ENCODE peak calls at places on chromosome 17, in four cellular contexts. L is esophagus muscularis mucosa, Z is adipocyte, X is adrenal gland. F is an unnamed sample. For H3K4me1 and H3K9me3, the result is how much of the 10 kb centered on the place peaks cover.

GRCh38 chr17:50677851-50678375 is 29.8 kb downstream of the ANKRD40 start:
- DNase-seq in L (no peak), Z (no peak), X (no peak), F (no peak)

GRCh38 chr17:4229627-4230026 is 34.2 kb downstream of the ANKFY1 start:
- DNase-seq in L (peak), Z (peak), X (peak), F (no peak)

GRCh38 chr17:43673516-43674323 is 12.0 kb upstream of the MEOX1 start:
- DNase-seq in L (peak), Z (peak), X (peak), F (peak)

GRCh38 chr17:71613996-71614395 is 506.8 kb upstream of the SOX9 start:
- DNase-seq in L (no peak), Z (no peak), X (no peak), F (no peak)

GRCh38 chr17:33016920-33017319 is 25.3 kb downstream of the SPACA3 start:
- DNase-seq in L (no peak), Z (no peak), X (no peak), F (no peak)

GRCh38 chr17:9199474-9200196 is 178.3 kb downstream of the NTN1 start:
- DNase-seq in L (no peak), Z (no peak), X (no peak), F (no peak)

GRCh38 chr17:55420067-55420775 is 1.4 kb downstream of the MMD start:
- DNase-seq in L (no peak), Z (no peak), X (no peak), F (no peak)

GRCh38 chr17:46026815-46027125 is 27.7 kb downstream of the STH start:
- DNase-seq in L (no peak), Z (no peak), X (no peak), F (no peak)

GRCh38 chr17:43839670-43840101 is 6.7 kb upstream of the MPP3 start:
- DNase-seq in L (no peak), Z (no peak), X (no peak), F (peak)

GRCh38 chr17:4586043-4586442 is 1.7 kb downstream of the SMTNL2 start:
- DNase-seq in L (no peak), Z (no peak), X (no peak), F (no peak)

GRCh38 chr17:77286641-77287431 is 146.1 kb downstream of the SEC14L1 start:
- DNase-seq in L (no peak), Z (peak), X (peak), F (no peak)

GRCh38 chr17:2282297-2282873 is 21.2 kb downstream of the SMG6 start:
- DNase-seq in L (no peak), Z (peak), X (no peak), F (peak)

GRCh38 chr17:2368383-2368782 is 31.1 kb downstream of the SGSM2 start:
- DNase-seq in L (no peak), Z (no peak), X (no peak), F (no peak)

GRCh38 chr17:57578608-57578990 is 166.5 kb downstream of the CCDC182 start:
- DNase-seq in L (no peak), Z (peak), X (no peak), F (no peak)

GRCh38 chr17:8380049-8380448 is 2.9 kb downstream of the RPL26 start:
- DNase-seq in L (no peak), Z (no peak), X (no peak), F (no peak)

GRCh38 chr17:74569392-74570003 is 2.2 kb upstream of the CD300H start:
- DNase-seq in L (no peak), Z (peak), X (peak), F (no peak)

GRCh38 chr17:68248886-68249872 is 1.3 kb downstream of the AMZ2 start:
- DNase-seq in L (no peak), Z (peak), X (no peak), F (no peak)

GRCh38 chr17:628507-628941 is 86.1 kb downstream of the VPS53 start:
- DNase-seq in L (no peak), Z (peak), X (no peak), F (no peak)

GRCh38 chr17:51231999-51232398 is 27.9 kb downstream of the MBTD1 start:
- DNase-seq in L (no peak), Z (no peak), X (no peak), F (no peak)

GRCh38 chr17:68343976-68344375 is 52.7 kb downstream of the ARSG start:
- DNase-seq in L (no peak), Z (no peak), X (no peak), F (no peak)

GRCh38 chr17:17229416-17230098 is 7.4 kb downstream of the FLCN start:
- DNase-seq in L (no peak), Z (no peak), X (no peak), F (no peak)

GRCh38 chr17:76265624-76266243 is 586 bp downstream of the UBALD2 start:
- DNase-seq in L (no peak), Z (peak), X (peak), F (peak)

GRCh38 chr17:57152916-57153528 is 68.0 kb downstream of the AKAP1 start:
- DNase-seq in L (no peak), Z (no peak), X (no peak), F (no peak)

GRCh38 chr17:58252141-58252540 is 13.8 kb downstream of the LPO start:
- DNase-seq in L (no peak), Z (no peak), X (no peak), F (no peak)

GRCh38 chr17:13865650-13866049 is 203.7 kb upstream of the COX10 start:
- DNase-seq in L (no peak), Z (no peak), X (no peak), F (no peak)

GRCh38 chr17:75504347-75505151 is 10.8 kb downstream of the CASKIN2 start:
- DNase-seq in L (no peak), Z (peak), X (no peak), F (peak)

GRCh38 chr17:14815079-14815478 is 450.0 kb downstream of the PMP22 start:
- DNase-seq in L (no peak), Z (no peak), X (no peak), F (no peak)

GRCh38 chr17:45955326-45955725 is 43.7 kb upstream of the STH start:
- DNase-seq in L (no peak), Z (no peak), X (no peak), F (no peak)

GRCh38 chr17:12730931-12731521 is 58.3 kb upstream of the ARHGAP44 start:
- DNase-seq in L (no peak), Z (peak), X (peak), F (no peak)

GRCh38 chr17:31525801-31526549 is 134.5 kb downstream of the RAB11FIP4 start:
- DNase-seq in L (no peak), Z (no peak), X (no peak), F (peak)

GRCh38 chr17:18026408-18026776 is 12.6 kb downstream of the ATPAF2 start:
- DNase-seq in L (no peak), Z (peak), X (no peak), F (peak)

GRCh38 chr17:82837586-82838320 is 2.1 kb downstream of the ZNF750 start:
- DNase-seq in L (no peak), Z (no peak), X (no peak), F (no peak)

GRCh38 chr17:52181842-52182241 is 23.3 kb upstream of the CA10 start:
- DNase-seq in L (no peak), Z (no peak), X (no peak), F (no peak)

GRCh38 chr17:42979511-42980273 is at the start of gene PTGES3L:
- DNase-seq in L (no peak), Z (peak), X (peak), F (peak)

GRCh38 chr17:48068491-48068961 is 20.4 kb downstream of the NFE2L1 start:
- DNase-seq in L (no peak), Z (peak), X (no peak), F (no peak)

GRCh38 chr17:74820037-74820436 is 39.6 kb downstream of the GRIN2C start:
- DNase-seq in L (no peak), Z (no peak), X (no peak), F (no peak)

GRCh38 chr17:62628845-62629555 is 1.5 kb downstream of the MRC2 start:
- DNase-seq in L (no peak), Z (peak), X (no peak), F (peak)

GRCh38 chr17:62631936-62632924 is 4.8 kb downstream of the MRC2 start:
- DNase-seq in L (no peak), Z (no peak), X (no peak), F (no peak)

GRCh38 chr17:62629556-62630364 is 2.3 kb downstream of the MRC2 start:
- DNase-seq in L (no peak), Z (no peak), X (no peak), F (no peak)

GRCh38 chr17:62631086-62631935 is 3.8 kb downstream of the MRC2 start:
- DNase-seq in L (no peak), Z (no peak), X (no peak), F (no peak)

GRCh38 chr17:62630365-62631085 is 3.1 kb downstream of the MRC2 start:
- DNase-seq in L (no peak), Z (peak), X (no peak), F (no peak)
- H3K4me3 ChIP-seq in L (no peak), Z (peak), X (no peak), F (no peak)

GRCh38 chr17:72931635-72932034 is 160.9 kb downstream of the SLC39A11 start:
- DNase-seq in L (no peak), Z (no peak), X (no peak), F (no peak)

GRCh38 chr17:72930031-72930430 is 162.5 kb downstream of the SLC39A11 start:
- DNase-seq in L (no peak), Z (no peak), X (no peak), F (no peak)

GRCh38 chr17:72928454-72929136 is 163.9 kb downstream of the SLC39A11 start:
- DNase-seq in L (no peak), Z (no peak), X (no peak), F (no peak)

GRCh38 chr17:72927760-72928159 is 164.7 kb downstream of the SLC39A11 start:
- DNase-seq in L (no peak), Z (no peak), X (no peak), F (no peak)

GRCh38 chr17:72931163-72931562 is 161.3 kb downstream of the SLC39A11 start:
- DNase-seq in L (no peak), Z (no peak), X (no peak), F (no peak)
- H3K4me1 ChIP-seq in L (under half), Z (under half), X (under half), F (under half)

GRCh38 chr17:81111066-81111465 is 54.2 kb upstream of the PVALEF start:
- DNase-seq in L (no peak), Z (no peak), X (no peak), F (no peak)

GRCh38 chr17:81113158-81113724 is 52.1 kb upstream of the PVALEF start:
- DNase-seq in L (no peak), Z (no peak), X (peak), F (no peak)

GRCh38 chr17:81114694-81115093 is 50.6 kb upstream of the PVALEF start:
- DNase-seq in L (no peak), Z (no peak), X (no peak), F (no peak)

GRCh38 chr17:81110488-81111040 is 54.7 kb upstream of the PVALEF start:
- DNase-seq in L (no peak), Z (no peak), X (no peak), F (no peak)

DNA sequence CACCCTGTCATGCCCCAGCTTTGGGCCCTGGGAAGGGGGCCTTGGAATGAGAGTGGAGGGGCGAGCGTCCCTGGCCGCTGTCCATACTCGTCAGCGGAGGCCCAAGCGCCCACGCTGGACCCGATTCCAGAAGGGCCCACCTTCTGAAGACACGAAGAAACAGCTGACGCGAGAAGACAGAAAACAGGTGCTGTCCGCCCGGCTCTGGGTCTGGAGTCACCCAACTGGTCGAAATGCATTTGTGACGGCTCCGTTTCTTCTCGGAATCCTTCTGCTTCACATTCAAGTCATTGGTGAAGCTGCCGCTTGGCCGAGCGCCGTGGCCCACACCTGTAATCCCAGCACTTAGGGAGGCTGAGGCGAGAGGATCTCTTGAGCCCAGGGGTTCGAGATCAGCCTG is 52.8 kb upstream of the PVALEF start:
- DNase-seq in L (no peak), Z (no peak), X (no peak), F (no peak)
- H3K9me3 ChIP-seq in L (under half), Z (under half), X (under half), F (under half)

DNA sequence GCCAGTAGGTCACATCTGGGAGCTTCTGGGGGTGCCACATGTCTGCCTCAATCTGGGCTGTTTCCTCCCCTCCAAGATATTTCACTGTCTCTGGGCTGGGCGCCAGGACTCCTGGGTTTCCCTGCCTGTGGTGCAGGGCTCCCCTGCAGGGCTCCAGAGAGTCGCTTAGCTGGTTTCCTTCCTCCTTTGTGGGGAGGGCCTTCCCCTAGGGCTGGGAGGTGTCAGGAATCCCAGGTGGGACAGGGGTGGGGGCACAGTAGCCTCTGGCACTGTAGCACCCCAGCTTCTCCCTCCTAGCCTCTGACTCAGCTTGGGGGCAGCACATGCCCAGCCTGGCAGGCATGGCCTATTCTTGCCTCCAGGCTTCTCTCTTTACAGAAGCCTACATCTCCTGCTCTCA is 2.6 kb downstream of the RARA start:
- DNase-seq in L (no peak), Z (peak), X (peak), F (no peak)
- H3K4me3 ChIP-seq in L (no peak), Z (no peak), X (no peak), F (no peak)

DNA sequence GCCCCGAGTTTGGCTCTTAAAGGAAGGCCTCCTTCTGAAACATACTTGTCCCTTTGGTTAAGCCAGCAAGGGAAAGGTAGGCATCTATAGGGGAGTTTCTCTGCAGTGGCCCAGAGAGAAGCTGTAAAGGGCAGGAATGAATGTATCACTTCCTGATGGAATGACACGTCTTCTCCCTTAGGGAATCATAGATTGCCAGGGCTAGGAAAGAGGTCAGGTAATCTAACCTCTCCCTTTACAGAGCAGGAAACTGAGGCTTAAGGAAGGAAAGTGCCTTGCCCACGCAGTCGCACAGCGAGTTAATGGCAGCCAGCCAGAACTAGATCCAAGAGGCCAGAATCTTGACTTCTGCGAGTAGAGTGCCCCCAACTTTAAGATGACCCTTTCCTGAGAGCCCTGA is 66.1 kb downstream of the NEUROD2 start:
- DNase-seq in L (no peak), Z (no peak), X (no peak), F (no peak)
- H3K4me1 ChIP-seq in L (under half), Z (under half), X (under half), F (under half)

DNA sequence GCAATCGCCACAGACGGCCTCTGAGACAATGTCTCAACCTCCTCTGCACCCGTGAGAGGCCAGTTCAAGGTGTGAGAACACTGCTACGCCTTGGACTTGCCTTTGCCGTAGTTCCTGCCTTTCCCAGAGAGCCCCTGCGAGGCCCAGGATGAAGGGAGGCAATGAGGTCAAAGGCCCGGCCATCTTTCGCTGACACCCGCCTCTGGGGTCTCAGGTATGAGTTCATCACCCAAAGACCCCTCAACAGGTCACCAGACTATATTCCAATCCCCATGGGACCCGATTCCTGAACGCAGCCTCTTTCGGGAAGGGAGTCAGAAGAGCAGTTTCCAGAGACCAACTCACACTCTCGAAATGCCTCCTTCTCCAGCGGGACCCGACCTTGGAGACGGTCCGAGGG is 573.5 kb downstream of the KCNJ18 start:
- DNase-seq in L (no peak), Z (no peak), X (no peak), F (no peak)
- H3K9me3 ChIP-seq in L (under half), Z (under half), X (under half), F (under half)

DNA sequence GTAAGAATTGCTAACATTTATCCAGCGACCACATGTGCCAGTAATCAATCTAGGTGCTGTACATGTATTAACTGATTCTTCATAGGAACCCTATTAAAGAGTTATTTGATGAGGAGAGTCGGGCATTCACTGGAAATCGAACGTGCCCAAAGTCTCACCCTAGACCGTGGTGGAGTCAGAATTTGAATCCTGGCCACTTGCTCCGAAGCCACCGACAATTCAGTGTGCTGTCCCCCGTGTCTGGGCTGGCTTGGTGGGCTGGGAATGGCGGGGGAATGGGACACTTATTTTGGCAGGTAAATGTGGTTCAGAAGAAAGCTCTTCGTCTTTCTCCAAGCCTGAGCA is 707 bp upstream of the KSR1 start:
- DNase-seq in L (no peak), Z (no peak), X (no peak), F (no peak)
- H3K4me3 ChIP-seq in L (peak), Z (peak), X (no peak), F (peak)

DNA sequence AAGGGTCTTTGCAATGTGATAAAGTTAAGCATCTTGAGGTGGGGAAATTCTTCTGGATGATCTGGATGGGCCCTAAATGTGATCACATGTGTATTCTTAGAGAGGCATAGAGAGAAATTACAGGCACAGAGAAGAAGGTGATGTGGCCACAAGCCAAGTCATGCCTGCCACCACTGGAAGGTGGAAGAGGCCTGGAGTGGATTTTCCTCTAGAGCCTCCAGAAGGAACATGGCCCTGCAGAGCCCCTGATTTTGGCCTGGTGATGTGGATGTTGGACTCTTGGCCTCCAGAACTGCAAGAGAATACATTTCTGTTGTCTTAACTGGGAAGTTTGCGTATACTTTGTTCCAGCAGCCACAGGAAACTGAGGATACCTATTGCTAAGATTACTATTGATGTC is 156.9 kb upstream of the CACNG5 start:
- DNase-seq in L (no peak), Z (no peak), X (no peak), F (no peak)
- H3K4me1 ChIP-seq in L (under half), Z (under half), X (under half), F (under half)

GRCh38 chr17:29238133-29238850 is 8.4 kb upstream of the CRYBA1 start:
- DNase-seq in L (peak), Z (peak), X (peak), F (no peak)
- H3K9me3 ChIP-seq in L (under half), Z (under half), X (under half), F (under half)